ENCODE peak calls at places on chromosome 1, in five cellular contexts. V is IMR-90, M is H1, K is neuronal stem cell, P is trophoblast cell. U is an unnamed sample.

GRCh38 chr1:98051065-98051675 is 130.3 kb upstream of the DPYD start:
- DNase-seq in V (peak), M (no peak), K (peak), P (peak), U (peak)

GRCh38 chr1:241213147-241213546 is 143.9 kb downstream of the RGS7 start:
- DNase-seq in V (no peak), M (no peak), K (no peak), P (no peak), U (no peak)

GRCh38 chr1:11502516-11502915 is 23.6 kb downstream of the DISP3 start:
- DNase-seq in V (no peak), M (no peak), K (no peak), P (no peak), U (no peak)

GRCh38 chr1:208445710-208446702 is 201.8 kb upstream of the PLXNA2 start:
- DNase-seq in V (no peak), M (no peak), K (no peak), P (no peak), U (no peak)

GRCh38 chr1:168786476-168787330 is 57.7 kb upstream of the DPT start:
- DNase-seq in V (no peak), M (no peak), K (no peak), P (no peak), U (no peak)

GRCh38 chr1:111769517-111770146 is 13.9 kb downstream of the DDX20 start:
- DNase-seq in V (peak), M (no peak), K (peak), P (peak), U (peak)

GRCh38 chr1:42957229-42957879 is 1.3 kb downstream of the SLC2A1 start:
- DNase-seq in V (no peak), M (no peak), K (no peak), P (no peak), U (no peak)

GRCh38 chr1:228066891-228067654 is 15.4 kb upstream of the ARF1 start:
- DNase-seq in V (no peak), M (no peak), K (no peak), P (no peak), U (no peak)

GRCh38 chr1:10589074-10589473 is 114.3 kb downstream of the PEX14 start:
- DNase-seq in V (no peak), M (no peak), K (no peak), P (no peak), U (no peak)

GRCh38 chr1:91619881-91620280 is 119.2 kb downstream of the CDC7 start:
- DNase-seq in V (no peak), M (no peak), K (no peak), P (no peak), U (no peak)

GRCh38 chr1:8698012-8698411 is 119.4 kb downstream of the RERE start:
- DNase-seq in V (no peak), M (no peak), K (no peak), P (no peak), U (no peak)

GRCh38 chr1:239976130-239976968 is 115.3 kb upstream of the FMN2 start:
- DNase-seq in V (peak), M (no peak), K (peak), P (peak), U (peak)

GRCh38 chr1:92804721-92805169 is 19.8 kb upstream of the EVI5 start:
- DNase-seq in V (peak), M (no peak), K (no peak), P (peak), U (peak)

GRCh38 chr1:93016171-93016570 is 54.9 kb upstream of the DIPK1A start:
- DNase-seq in V (peak), M (no peak), K (no peak), P (peak), U (peak)

GRCh38 chr1:201471772-201472171 is 2.8 kb upstream of the PHLDA3 start:
- DNase-seq in V (peak), M (no peak), K (no peak), P (no peak), U (peak)

GRCh38 chr1:110555807-110556470 is 37.0 kb upstream of the KCNA10 start:
- DNase-seq in V (no peak), M (no peak), K (no peak), P (no peak), U (no peak)

GRCh38 chr1:17416389-17416788 is 23.1 kb downstream of the RCC2 start:
- DNase-seq in V (no peak), M (no peak), K (no peak), P (no peak), U (no peak)

GRCh38 chr1:180507826-180508724 is 5.7 kb upstream of the ACBD6 start:
- DNase-seq in V (peak), M (no peak), K (no peak), P (no peak), U (peak)

GRCh38 chr1:46198026-46198826 is at the start of gene POMGNT1:
- DNase-seq in V (peak), M (no peak), K (peak), P (peak), U (peak)

GRCh38 chr1:79478728-79479373 is 472.3 kb upstream of the ADGRL4 start:
- DNase-seq in V (no peak), M (no peak), K (no peak), P (no peak), U (no peak)

GRCh38 chr1:230753191-230753585 is 6.0 kb downstream of the CAPN9 start:
- DNase-seq in V (no peak), M (no peak), K (no peak), P (no peak), U (no peak)

GRCh38 chr1:1354271-1355247 is 3.8 kb downstream of the MXRA8 start:
- DNase-seq in V (no peak), M (no peak), K (no peak), P (no peak), U (no peak)

GRCh38 chr1:186236921-186237320 is 138.1 kb downstream of the TPR start:
- DNase-seq in V (peak), M (no peak), K (no peak), P (peak), U (peak)

GRCh38 chr1:39776886-39777683 is 5.9 kb upstream of the OXCT2 start:
- DNase-seq in V (no peak), M (no peak), K (no peak), P (no peak), U (no peak)

GRCh38 chr1:1080122-1080753 is 6.1 kb upstream of the RNF223 start:
- DNase-seq in V (peak), M (no peak), K (peak), P (no peak), U (peak)

GRCh38 chr1:213947200-213947775 is 40.5 kb upstream of the PROX1 start:
- DNase-seq in V (no peak), M (peak), K (no peak), P (no peak), U (no peak)

GRCh38 chr1:9612162-9612845 is 23.6 kb downstream of the TMEM201 start:
- DNase-seq in V (no peak), M (no peak), K (no peak), P (no peak), U (no peak)

GRCh38 chr1:6208723-6209660 is 3.1 kb downstream of the RNF207 start:
- DNase-seq in V (peak), M (no peak), K (peak), P (no peak), U (peak)

GRCh38 chr1:193156117-193156825 is 30.1 kb downstream of the B3GALT2 start:
- DNase-seq in V (no peak), M (no peak), K (no peak), P (no peak), U (no peak)

GRCh38 chr1:209341689-209342420 is 241.7 kb upstream of the CAMK1G start:
- DNase-seq in V (no peak), M (no peak), K (no peak), P (no peak), U (no peak)

GRCh38 chr1:214216779-214217178 is 64.2 kb upstream of the SMYD2 start:
- DNase-seq in V (no peak), M (no peak), K (no peak), P (peak), U (no peak)

GRCh38 chr1:8560611-8561544 is 243.0 kb downstream of the SLC45A1 start:
- DNase-seq in V (peak), M (no peak), K (peak), P (peak), U (peak)

GRCh38 chr1:42340093-42340492 is 5.1 kb upstream of the FOXJ3 start:
- DNase-seq in V (peak), M (no peak), K (no peak), P (no peak), U (peak)

GRCh38 chr1:17369466-17369865 is 2.5 kb upstream of the PADI6 start:
- DNase-seq in V (peak), M (peak), K (no peak), P (no peak), U (no peak)

DNA sequence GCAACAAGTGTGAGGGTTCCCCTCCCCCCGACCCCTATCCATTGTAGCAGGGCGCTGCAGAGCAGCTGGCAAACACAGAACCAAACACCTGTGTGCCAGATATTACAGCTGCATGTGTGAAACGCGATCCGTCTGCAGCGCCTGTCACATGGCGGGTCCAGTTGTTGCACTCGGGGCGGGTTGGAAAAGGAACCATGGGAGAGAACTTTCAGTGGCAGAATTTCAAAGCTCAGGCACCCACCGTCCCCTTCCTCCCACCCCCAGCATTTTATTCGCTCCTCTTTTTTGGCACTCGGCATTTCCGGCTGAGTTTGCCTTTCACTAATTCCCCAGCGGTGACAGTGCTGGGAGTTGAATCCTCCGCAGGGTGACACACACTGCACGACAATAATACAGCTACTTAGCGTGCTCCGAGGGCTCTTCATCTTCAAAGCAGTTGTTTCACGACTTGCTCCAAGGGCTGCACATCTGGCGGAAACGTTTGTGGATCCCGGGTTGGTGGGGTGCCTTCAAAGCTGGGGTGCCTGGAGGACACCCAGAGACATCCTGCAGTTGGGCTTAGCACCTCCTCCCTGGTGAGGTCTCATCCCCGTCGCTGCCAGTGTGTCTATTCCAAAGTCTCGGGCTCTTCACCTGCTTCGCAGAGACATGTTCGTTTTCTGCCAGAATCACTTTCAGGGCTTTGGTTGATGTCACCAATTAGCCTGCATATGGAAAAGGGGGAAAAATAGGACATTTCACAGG is 180.7 kb downstream of the ZBTB18 start:
- DNase-seq in V (peak), M (no peak), K (no peak), P (no peak), U (no peak)
- H3K14ac ChIP-seq in V (no peak), M (no peak), K (no peak), P (no peak), U (no peak)

GRCh38 chr1:153627797-153628626 is at the start of gene S100A1:
- DNase-seq in V (no peak), M (no peak), K (no peak), P (no peak), U (no peak)
- H3K4me3 ChIP-seq in V (peak), M (peak), K (peak), P (peak), U (no peak)

DNA sequence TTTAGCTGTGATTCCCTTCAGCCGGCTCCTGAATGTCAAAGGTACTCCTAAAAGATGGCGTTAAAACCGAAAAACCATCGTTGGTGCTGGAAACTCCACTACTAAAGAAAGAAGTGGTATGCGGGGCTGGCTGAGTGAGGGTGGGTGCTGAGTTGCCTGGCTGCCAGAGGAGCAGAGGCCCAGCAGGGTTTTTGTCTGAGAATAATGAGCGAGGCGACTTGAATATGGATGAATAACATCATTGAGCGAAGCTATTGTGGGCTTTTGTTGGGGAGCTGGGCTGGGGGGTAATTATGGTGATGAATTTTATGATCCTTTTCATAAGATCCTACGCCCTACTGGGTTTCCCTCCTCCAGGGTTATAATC is 1.9 kb downstream of the PDPN start:
- DNase-seq in V (no peak), M (peak), K (no peak), P (no peak), U (no peak)
- H4K8ac ChIP-seq in V (no peak), M (no peak), K (no peak), P (no peak), U (no peak)

GRCh38 chr1:23742670-23743286 is 493 bp upstream of the ELOA start:
- DNase-seq in V (no peak), M (peak), K (no peak), P (no peak), U (peak)
- H3K14ac ChIP-seq in V (peak), M (no peak), K (no peak), P (peak), U (peak)

DNA sequence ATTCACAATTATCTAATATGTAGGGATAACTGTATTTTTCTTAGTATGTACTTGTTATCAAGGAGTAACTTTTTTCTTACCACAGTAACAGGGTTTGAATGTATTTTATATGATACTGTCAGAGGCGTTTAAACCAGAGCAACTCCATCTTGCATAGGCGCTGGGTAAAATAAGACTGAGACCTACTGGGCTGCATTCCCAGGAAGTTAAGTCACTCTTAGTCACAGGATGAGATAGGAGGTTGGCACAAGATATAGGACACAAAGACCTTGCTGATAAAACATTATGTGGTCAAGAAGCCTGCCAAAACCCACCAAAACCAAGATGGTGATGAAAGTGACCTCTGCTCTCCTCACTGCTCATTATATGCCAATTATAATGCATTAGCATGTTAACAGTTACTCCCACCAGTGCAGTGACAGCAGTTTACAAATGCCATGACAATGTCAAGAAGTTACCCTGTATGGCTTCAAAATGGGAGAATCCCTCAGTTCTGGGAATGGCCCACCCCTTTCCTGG is 64.8 kb downstream of the RPE65 start:
- DNase-seq in V (peak), M (no peak), K (no peak), P (no peak), U (peak)
- H3K4me3 ChIP-seq in V (no peak), M (no peak), K (no peak), P (no peak), U (peak)

DNA sequence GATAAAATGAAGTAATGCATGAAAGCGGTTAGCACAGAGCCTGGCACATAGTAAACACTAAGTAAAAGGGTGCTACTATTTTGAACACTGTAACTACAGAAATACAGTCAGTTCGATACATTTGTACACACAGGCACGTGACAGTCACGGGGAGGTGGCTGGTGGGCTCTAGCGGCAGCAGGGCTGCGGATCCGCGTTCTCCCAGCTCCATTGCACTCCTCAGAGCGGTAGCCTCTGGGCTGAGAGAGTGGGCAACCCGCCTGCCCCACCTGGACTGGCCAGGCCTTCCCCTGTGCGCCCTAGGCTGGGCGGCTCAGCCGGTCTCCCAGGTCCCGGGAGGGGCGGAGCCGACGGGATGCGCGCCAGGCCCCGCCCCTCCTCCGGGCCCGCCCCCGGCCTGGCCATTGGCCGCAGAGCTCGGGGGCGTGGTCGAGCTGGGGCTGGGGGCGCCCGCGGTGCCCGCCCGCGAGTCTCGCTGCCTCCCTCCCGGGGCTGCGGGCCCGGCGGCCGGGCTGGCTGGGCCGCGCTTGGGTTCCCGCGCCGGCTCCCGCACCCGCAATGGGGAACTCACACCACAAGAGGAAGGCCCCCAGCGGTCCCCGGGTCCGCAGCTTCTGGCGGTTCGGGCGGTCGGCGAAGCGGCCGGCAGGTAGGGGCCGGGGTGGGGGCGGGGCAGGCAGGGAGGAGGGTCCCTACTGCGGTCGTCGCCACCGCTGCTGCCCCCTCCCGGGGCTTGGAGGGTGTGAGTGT is 51.1 kb upstream of the SYNC start:
- DNase-seq in V (peak), M (peak), K (peak), P (peak), U (peak)
- H4K8ac ChIP-seq in V (peak), M (peak), K (no peak), P (no peak), U (peak)

GRCh38 chr1:3623441-3624150 is 1.2 kb upstream of the TPRG1L start:
- DNase-seq in V (no peak), M (no peak), K (no peak), P (no peak), U (no peak)
- H3K14ac ChIP-seq in V (peak), M (no peak), K (peak), P (no peak), U (no peak)

GRCh38 chr1:217554849-217555248 is 76.0 kb downstream of the GPATCH2 start:
- DNase-seq in V (no peak), M (no peak), K (no peak), P (no peak), U (no peak)
- H3K4me3 ChIP-seq in V (no peak), M (no peak), K (no peak), P (no peak), U (no peak)

DNA sequence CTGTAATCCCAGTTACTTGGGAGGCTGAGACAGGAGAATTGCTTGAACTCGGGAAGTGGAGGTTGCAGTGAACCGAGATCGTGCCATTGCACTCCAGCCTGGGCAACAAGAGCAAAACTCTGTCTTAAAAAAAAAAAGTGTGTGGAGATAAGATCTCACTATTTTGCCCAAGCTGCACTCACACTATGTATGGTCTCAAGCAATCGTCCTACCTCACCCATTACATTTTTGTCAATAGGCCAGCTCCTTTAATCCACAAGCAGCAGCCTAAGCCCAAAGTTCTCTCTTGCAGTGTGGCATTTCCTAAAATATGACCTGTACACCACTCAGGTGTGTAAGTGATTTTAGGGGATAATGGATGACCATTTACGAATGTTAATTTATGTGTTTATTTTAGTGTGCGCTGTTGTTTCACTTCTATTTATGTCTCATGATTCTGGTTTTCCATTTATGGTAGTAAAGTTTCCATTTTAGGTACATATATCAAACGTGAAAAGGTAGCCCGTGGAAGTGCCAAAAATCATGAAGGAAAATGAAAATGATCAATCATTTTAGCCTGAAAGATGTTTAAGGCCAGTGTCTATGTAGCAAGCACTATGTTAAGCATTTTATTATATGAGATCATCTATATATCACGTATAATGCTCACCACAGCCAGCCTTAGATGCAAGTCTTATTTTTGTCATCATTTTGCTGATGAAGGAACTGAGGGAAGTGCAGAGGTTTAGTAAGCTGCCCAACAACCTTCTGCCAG is 5.6 kb downstream of the LCK start:
- DNase-seq in V (no peak), M (no peak), K (no peak), P (no peak), U (no peak)
- H4K8ac ChIP-seq in V (no peak), M (no peak), K (no peak), P (no peak), U (no peak)

U was measured in mesenchymal stem cell.